ENCODE peak calls at places on chromosomes 2 and 18, in seven cellular contexts. T is tibial artery; E is CD4-positive, CD25-positive, alpha-beta regulatory T cell; U is keratinocyte; V is PC-9; A is testis; I is right cardiac atrium. K is an unnamed sample.

GRCh38 chr2:159903404-159904126 is 105.6 kb upstream of the CD302 start:
- DNase-seq in T (peak; percentile 70), E (peak; percentile 64), U (no peak), V (peak; percentile 29), A (no peak), I (peak; percentile 48), K (peak; percentile 12)

GRCh38 chr18:5890606-5891360 is 4.5 kb downstream of the TMEM200C start:
- DNase-seq in T (peak; percentile 54), E (no peak), U (no peak), V (no peak), A (peak; percentile 75), I (peak; percentile 77), K (peak; percentile 61)

GRCh38 chr18:10320201-10320600 is 134.2 kb upstream of the APCDD1 start:
- DNase-seq in T (no peak), E (no peak), U (no peak), V (no peak), A (no peak), I (no peak), K (no peak)

GRCh38 chr2:105972226-105972625 is 221.9 kb downstream of the UXS1 start:
- DNase-seq in T (no peak), E (no peak), U (no peak), V (no peak), A (no peak), I (no peak), K (no peak)

GRCh38 chr2:67322361-67323001 is 74.7 kb upstream of the ETAA1 start:
- DNase-seq in T (peak; percentile 79), E (no peak), U (no peak), V (peak; percentile 33), A (peak; percentile 54), I (peak; percentile 32), K (peak; percentile 67)

GRCh38 chr18:71682591-71682990 is 861.6 kb downstream of the CBLN2 start:
- DNase-seq in T (no peak), E (no peak), U (no peak), V (no peak), A (no peak), I (no peak), K (no peak)

GRCh38 chr18:527136-527535 is 26.6 kb upstream of the COLEC12 start:
- DNase-seq in T (no peak), E (no peak), U (no peak), V (no peak), A (no peak), I (no peak), K (no peak)

GRCh38 chr18:79680891-79681339 is 1.3 kb downstream of the CTDP1 start:
- DNase-seq in T (peak; percentile 62), E (no peak), U (no peak), V (no peak), A (no peak), I (no peak), K (no peak)

GRCh38 chr2:37472959-37473358 is 128.5 kb downstream of the QPCT start:
- DNase-seq in T (peak; percentile 77), E (no peak), U (no peak), V (peak; percentile 52), A (no peak), I (peak; percentile 42), K (no peak)

GRCh38 chr18:79507076-79507545 is 111.4 kb downstream of the NFATC1 start:
- DNase-seq in T (peak; percentile 91), E (no peak), U (no peak), V (no peak), A (peak; percentile 53), I (peak; percentile 96), K (peak; percentile 61)

GRCh38 chr2:149094217-149095015 is 55.9 kb downstream of the LYPD6B start:
- DNase-seq in T (no peak), E (no peak), U (no peak), V (no peak), A (no peak), I (no peak), K (no peak)

GRCh38 chr2:101714098-101714497 is 16.6 kb downstream of the MAP4K4 start:
- DNase-seq in T (no peak), E (no peak), U (no peak), V (no peak), A (no peak), I (no peak), K (no peak)

GRCh38 chr2:157831573-157832315 is 44.4 kb downstream of the ACVR1 start:
- DNase-seq in T (no peak), E (no peak), U (no peak), V (no peak), A (no peak), I (no peak), K (no peak)

GRCh38 chr2:31770718-31771117 is 190.0 kb upstream of the SRD5A2 start:
- DNase-seq in T (no peak), E (no peak), U (no peak), V (no peak), A (no peak), I (no peak), K (no peak)

GRCh38 chr2:39050109-39050508 is 70.7 kb downstream of the SOS1 start:
- DNase-seq in T (no peak), E (no peak), U (no peak), V (no peak), A (no peak), I (no peak), K (no peak)

GRCh38 chr2:44358498-44358897 is 2.8 kb downstream of the PREPL start:
- DNase-seq in T (no peak), E (peak; percentile 5), U (no peak), V (peak; percentile 49), A (no peak), I (no peak), K (peak; percentile 40)

GRCh38 chr2:188319845-188320244 is 28.2 kb downstream of the GULP1 start:
- DNase-seq in T (no peak), E (no peak), U (no peak), V (no peak), A (no peak), I (no peak), K (no peak)

GRCh38 chr2:152566728-152567069 is 150.6 kb downstream of the PRPF40A start:
- DNase-seq in T (no peak), E (no peak), U (no peak), V (no peak), A (no peak), I (no peak), K (no peak)

GRCh38 chr2:174775586-174775985 is 11.3 kb upstream of the CHRNA1 start:
- DNase-seq in T (no peak), E (no peak), U (peak; percentile 46), V (no peak), A (no peak), I (no peak), K (no peak)

GRCh38 chr2:172734711-172735645 is 667 bp upstream of the RAPGEF4 start:
- DNase-seq in T (no peak), E (no peak), U (no peak), V (no peak), A (no peak), I (peak; percentile 39), K (no peak)

GRCh38 chr18:31643003-31643402 is 41.4 kb downstream of the B4GALT6 start:
- DNase-seq in T (no peak), E (no peak), U (no peak), V (no peak), A (no peak), I (no peak), K (no peak)

GRCh38 chr2:71852141-71852711 is 295.4 kb downstream of the CYP26B1 start:
- DNase-seq in T (no peak), E (no peak), U (no peak), V (no peak), A (peak; percentile 33), I (peak; percentile 91), K (no peak)

DNA sequence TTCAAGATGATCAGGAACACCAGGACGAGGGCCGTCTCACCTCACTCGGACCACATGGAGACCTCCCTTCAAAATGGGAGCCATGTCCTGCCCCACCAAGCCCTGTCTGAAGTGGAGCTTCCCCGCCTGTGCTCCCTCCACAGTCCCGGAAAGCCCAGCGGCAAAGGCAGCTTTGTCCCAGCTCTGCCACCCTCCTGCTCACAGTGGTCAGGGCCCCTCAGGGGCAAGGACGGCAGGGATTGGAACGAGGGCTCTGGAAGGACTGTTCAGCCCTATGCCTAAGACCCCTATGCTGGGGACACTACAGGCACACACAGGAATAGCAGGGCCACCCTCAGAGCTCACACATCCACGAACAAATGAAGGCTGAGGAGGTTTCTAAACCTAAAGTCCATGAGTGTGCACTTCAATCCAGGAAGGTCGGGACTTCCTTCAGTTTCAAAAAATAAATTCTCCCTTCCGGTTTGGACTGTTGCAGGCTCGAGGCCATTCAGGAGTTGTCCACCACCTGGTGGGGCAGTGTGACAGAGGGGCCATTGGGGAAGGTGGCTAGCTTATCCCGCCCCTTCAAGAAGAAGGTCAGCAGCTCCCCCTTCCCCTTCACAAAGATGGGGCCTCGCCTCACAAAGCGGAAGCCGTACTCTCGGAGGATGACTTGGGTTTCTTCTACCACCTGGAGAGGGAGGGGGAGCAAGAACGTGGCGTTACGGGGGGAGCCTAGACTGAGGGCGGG is 26.4 kb downstream of the CENPO start:
- DNase-seq in T (no peak), E (no peak), U (no peak), V (no peak), A (peak; percentile 10), I (no peak), K (no peak)
- H3K27ac ChIP-seq in T (no peak overlapping the region), E (no peak overlapping the region), U (no peak overlapping the region), V (no peak overlapping the region), A (no peak overlapping the region), I (no peak overlapping the region), K (no peak overlapping the region)

DNA sequence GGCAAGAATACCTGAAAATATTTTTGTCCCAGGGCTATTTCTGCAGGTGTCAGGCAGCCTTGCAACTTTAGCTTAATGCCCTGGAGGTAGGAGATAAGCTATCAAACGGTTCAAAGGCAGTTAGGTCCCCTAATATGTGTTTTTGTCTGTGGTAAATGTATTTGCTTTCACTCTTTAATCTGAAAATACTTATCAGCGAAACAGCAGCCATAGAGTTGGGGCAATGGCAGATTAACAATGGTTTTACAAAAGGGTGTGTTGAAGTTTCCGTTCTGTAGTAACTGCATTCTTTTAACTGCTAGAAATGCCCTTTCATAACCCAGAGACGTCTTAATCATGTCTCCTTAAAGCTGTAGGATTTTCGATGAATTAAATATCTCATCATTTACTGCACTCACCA is 265.0 kb upstream of the TRIB2 start:
- DNase-seq in T (no peak), E (no peak), U (no peak), V (peak; percentile 14), A (no peak), I (no peak), K (no peak)
- H3K4me1 ChIP-seq in T (no peaks in the 10 kb centered on the region), E (peaks cover 32% of the 10 kb centered on the region), U (peaks cover 4% of the 10 kb centered on the region), V (peaks cover 32% of the 10 kb centered on the region), A (no peaks in the 10 kb centered on the region), I (peaks cover 3% of the 10 kb centered on the region), K (peaks cover 23% of the 10 kb centered on the region)

GRCh38 chr2:74849228-74849892 is 15.4 kb downstream of the HK2 start:
- DNase-seq in T (no peak), E (peak; percentile 21), U (no peak), V (peak; percentile 55), A (peak; percentile 76), I (peak; percentile 65), K (no peak)
- H3K4me3 ChIP-seq in T (no peak overlapping the region), E (peak overlapping the region; percentile 79), U (peak overlapping the region; percentile 17), V (peak overlapping the region; percentile 19), A (no peak overlapping the region), I (no peak overlapping the region), K (no peak overlapping the region)

DNA sequence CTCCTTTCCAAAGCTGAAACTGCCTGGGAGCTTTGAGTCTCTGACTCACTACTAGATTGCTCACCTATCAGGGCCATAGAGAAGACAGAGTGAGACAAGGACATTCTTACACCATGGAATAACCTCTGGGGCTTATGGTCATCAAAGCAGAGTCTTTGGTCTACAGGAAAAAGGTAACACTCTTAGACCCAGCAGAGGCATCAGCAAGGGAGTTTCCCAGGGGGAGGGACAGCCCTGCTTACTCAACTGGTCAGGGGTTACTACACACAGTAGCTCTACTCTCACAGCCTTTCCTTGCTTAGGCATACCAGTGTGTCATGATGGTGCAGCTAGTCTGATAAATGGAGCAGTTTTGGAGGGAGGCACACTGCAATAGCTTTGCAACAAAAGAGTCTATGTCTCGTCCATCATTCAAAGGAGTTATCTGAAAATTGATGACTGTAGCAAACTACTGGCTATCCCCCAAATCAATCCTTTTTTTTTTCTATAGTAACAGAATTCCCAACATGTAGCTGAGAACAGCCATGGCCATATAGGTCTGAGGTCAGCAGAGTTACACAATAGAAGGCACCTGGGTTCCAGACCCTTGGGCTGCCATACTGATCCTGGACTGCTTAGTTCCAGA is 22.4 kb upstream of the CD28 start:
- DNase-seq in T (no peak), E (no peak), U (peak; percentile 69), V (peak; percentile 35), A (no peak), I (no peak), K (peak; percentile 29)
- H3K27ac ChIP-seq in T (peak overlapping the region; percentile 79), E (no peak overlapping the region), U (peak overlapping the region; percentile 72), V (peak overlapping the region; percentile 87), A (no peak overlapping the region), I (peak overlapping the region; percentile 96), K (no peak overlapping the region)